ENCODE peak calls at places on chromosomes 6 and 20, in nine cellular contexts. D, L, Z, Y, S, V, X, P and C are unnamed samples.

GRCh38 chr6:106117579-106117978 is 31.4 kb downstream of the PRDM1 start:
- DNase-seq in P (no peak), X (no peak), Z (peak; percentile 13), D (no peak), V (no peak), Y (no peak), L (no peak), S (no peak), C (no peak)

GRCh38 chr20:41095110-41095969 is 42.0 kb upstream of the PLCG1 start:
- DNase-seq in Z (peak; percentile 69), V (no peak), X (peak; percentile 47), D (peak; percentile 53), L (no peak), Y (peak; percentile 30), P (peak; percentile 57), S (peak; percentile 67), C (peak; percentile 54)

GRCh38 chr20:15236812-15237211 is 899.4 kb upstream of the FLRT3 start:
- DNase-seq in L (no peak), V (no peak), Z (peak; percentile 34), D (peak; percentile 8), P (no peak), S (peak; percentile 5), X (no peak), Y (peak; percentile 23), C (no peak)

GRCh38 chr6:42571611-42572342 is 7.9 kb downstream of the UBR2 start:
- DNase-seq in L (no peak), P (no peak), D (no peak), Y (no peak), X (no peak), S (no peak), V (no peak), Z (no peak), C (no peak)

GRCh38 chr6:21533678-21534077 is 59.9 kb upstream of the SOX4 start:
- DNase-seq in D (no peak), S (peak; percentile 11), P (no peak), L (no peak), Z (no peak), X (no peak), V (no peak), Y (no peak), C (no peak)

GRCh38 chr6:44535446-44535845 is 147.9 kb downstream of the CDC5L start:
- DNase-seq in S (no peak), X (no peak), V (no peak), P (no peak), L (no peak), D (no peak), Y (no peak), Z (no peak), C (no peak)

GRCh38 chr20:3890410-3890751 is 1.2 kb downstream of the PANK2 start:
- DNase-seq in X (no peak), P (no peak), V (no peak), S (peak; percentile 56), Y (no peak), L (no peak), D (peak; percentile 46), Z (no peak), C (no peak)

GRCh38 chr20:34375977-34376430 is 12.9 kb downstream of the ITCH start:
- DNase-seq in V (no peak), Z (no peak), Y (no peak), P (no peak), X (no peak), L (no peak), D (no peak), S (no peak), C (no peak)

GRCh38 chr20:25243416-25243979 is 4.4 kb upstream of the PYGB start:
- DNase-seq in S (no peak), Z (no peak), L (no peak), Y (no peak), V (no peak), D (no peak), X (no peak), P (no peak), C (no peak)

GRCh38 chr6:2038096-2038495 is 207.3 kb downstream of the GMDS start:
- DNase-seq in X (no peak), D (no peak), Y (no peak), P (no peak), Z (no peak), S (peak; percentile 37), L (no peak), V (no peak), C (no peak)

GRCh38 chr20:22430746-22431168 is 153.6 kb downstream of the FOXA2 start:
- DNase-seq in P (no peak), V (no peak), L (no peak), S (no peak), X (no peak), Y (peak; percentile 60), D (no peak), Z (no peak), C (no peak)

GRCh38 chr6:98094696-98095095 is 739.7 kb upstream of the POU3F2 start:
- DNase-seq in D (no peak), X (no peak), P (no peak), Z (no peak), L (no peak), V (no peak), S (no peak), Y (no peak), C (no peak)

GRCh38 chr20:57231951-57232428 is 34.5 kb downstream of the BMP7 start:
- DNase-seq in S (no peak), V (no peak), Z (no peak), X (no peak), L (no peak), P (no peak), D (no peak), Y (no peak), C (no peak)

DNA sequence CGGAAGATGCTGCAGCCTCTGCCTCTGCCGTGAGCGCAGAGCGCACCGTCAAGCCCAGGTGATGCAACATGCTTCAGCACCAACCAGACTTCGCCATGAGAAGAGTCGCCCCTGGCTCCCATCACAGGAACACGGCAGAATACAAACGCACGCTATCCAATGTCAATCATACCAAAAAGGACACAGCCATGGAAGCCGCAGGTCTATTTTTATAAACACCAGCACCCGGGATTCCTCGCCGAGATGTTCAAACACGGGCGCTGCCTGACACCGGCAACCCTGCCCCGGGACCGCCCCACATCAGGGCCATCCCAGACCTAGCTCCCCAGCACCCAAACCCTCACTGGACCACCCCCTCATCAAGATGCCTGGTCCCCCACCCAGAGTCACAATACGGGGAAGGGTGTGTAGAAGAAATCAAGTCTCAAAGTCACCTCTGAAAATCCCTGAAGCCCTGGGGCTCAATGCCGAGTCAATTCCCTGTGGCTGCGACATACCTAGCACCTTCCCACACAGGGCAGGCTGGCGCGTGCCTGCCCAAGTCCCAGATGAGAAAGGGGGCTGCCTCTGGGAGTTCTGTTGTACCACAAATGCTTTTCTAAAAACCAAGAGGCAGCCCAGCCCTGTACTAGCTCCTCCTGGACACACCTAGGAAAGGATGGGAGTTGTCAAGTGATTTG is 17.9 kb downstream of the TAF4 start:
- DNase-seq in L (peak; percentile 62), X (no peak), V (no peak), D (no peak), S (no peak), Y (no peak), P (no peak), Z (no peak), C (no peak)
- H3K27ac ChIP-seq in L (no peak overlapping the region), X (no peak overlapping the region), V (no peak overlapping the region), D (no peak overlapping the region), S (no peak overlapping the region), Y (no peak overlapping the region), P (no peak overlapping the region), Z (no peak overlapping the region), C (no peak overlapping the region)

DNA sequence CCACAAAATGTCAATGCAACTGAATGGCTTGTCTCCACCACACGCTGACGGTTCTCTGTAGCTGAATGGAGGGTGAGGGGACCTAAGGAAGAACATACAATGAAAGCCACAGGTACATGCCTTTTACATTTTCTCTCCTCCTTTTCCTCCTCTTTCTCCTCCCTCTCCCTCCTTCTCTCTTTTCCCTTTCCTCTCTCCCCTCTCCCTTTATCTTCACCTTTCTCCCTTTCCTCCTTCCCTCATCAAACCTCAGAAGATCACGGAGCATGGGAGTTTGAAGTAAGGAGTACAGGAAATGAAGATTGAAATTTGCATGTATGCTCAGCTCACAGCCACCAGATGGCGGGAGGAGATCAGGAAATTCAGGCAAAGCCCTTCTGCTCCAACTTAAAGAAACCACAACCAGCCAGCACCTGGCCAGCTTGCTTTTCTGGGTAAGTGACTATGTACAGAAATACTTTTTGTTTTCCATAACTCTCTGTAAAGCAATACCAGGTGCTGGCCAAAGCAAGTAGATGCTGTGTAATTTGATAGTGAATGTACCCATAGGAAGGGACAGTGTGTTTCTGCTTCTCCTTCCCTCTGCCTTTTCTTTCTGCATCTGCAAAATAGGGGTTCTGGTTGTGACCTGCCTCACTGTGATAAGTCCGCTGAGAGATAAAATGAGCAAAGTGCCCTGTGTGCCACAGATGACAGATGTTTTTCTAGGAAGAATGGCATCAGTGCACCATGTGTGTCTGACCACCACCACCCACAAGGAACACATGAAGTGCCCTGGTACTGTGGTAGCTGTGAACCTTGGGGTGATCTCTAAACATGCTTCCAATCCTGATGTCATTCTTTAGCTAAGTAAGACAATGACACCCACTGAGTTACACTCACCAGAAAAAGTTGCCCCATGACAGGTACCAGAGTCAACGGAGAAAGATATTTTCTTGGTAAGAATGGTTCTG is 18.6 kb upstream of the FOXO3 start:
- DNase-seq in P (peak; percentile 73), S (peak; percentile 87), V (peak; percentile 86), L (no peak), Y (peak; percentile 57), D (peak; percentile 40), X (peak; percentile 77), Z (peak; percentile 79), C (peak; percentile 70)
- TF ChIP-seq POLR2A in P (no peak), S (peak; percentile 47), V (no peak), L (no peak), Y (no peak), D (no peak), X (no peak), Z (no peak), C (no peak)

DNA sequence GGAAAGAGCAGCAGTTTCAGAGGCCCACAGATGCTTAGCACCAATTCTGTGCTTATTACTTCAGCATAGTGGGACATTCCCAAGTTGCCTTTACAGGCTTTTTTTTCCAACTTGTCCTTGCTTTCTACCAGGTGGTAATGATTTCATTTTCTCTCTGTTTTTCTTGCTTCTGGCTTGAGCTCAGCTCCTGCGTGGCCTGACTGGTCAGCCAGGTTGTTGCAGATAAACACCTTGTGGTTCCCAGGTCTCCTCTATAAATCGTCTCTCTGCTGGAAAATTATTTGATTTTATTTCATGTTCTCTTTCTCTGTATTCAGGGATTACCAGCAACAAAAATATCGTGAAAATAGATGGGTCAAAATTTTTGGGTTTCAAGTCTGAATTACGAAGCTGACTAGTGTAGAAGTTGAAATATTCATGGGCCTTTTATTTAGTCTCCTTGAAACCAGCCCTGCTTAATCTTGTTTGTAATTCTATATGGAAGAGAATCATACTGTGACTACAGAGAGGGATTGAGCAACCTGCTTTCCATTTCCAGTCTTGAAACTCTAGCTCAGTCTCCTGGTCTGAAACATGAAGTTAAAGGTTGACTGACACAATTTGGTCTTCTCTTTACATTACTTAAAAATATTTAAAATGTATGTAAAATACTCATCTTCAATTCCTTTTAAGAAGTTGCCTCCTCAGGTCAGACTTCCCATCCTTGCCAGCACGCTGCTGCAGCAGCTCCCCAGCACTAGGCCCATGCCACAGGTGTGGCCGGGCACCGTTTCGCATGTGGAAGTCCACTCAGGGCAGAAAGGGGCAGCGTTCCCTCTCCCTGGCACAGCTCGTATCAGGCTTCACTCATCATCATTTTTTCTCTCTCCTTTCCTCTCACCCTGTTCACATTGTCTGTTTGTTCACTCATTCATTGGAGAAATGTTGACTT is 7.0 kb downstream of the DUSP22 start:
- DNase-seq in X (no peak), S (peak; percentile 40), P (no peak), Z (no peak), D (no peak), Y (no peak), L (peak; percentile 81), V (no peak), C (no peak)
- H3K9me3 ChIP-seq in X (no peaks in the 10 kb centered on the region), S (peaks cover 2% of the 10 kb centered on the region), P (no peaks in the 10 kb centered on the region), Z (no peaks in the 10 kb centered on the region), D (no peaks in the 10 kb centered on the region), Y (no peaks in the 10 kb centered on the region), L (no peaks in the 10 kb centered on the region), V (no peaks in the 10 kb centered on the region), C (no peaks in the 10 kb centered on the region)

GRCh38 chr6:70753870-70754269 is 86.2 kb downstream of the SMAP1 start:
- DNase-seq in X (no peak), V (no peak), S (no peak), P (no peak), Z (no peak), D (no peak), L (no peak), Y (no peak), C (no peak)
- H3K27ac ChIP-seq in X (no peak overlapping the region), V (no peak overlapping the region), S (no peak overlapping the region), P (no peak overlapping the region), Z (no peak overlapping the region), D (no peak overlapping the region), L (no peak overlapping the region), Y (no peak overlapping the region), C (no peak overlapping the region)